ENCODE peak calls at places on chromosomes 7 and 10, in nine cellular contexts. Z is nephron progenitor cell; P is putamen; U is ELR; A is tibial nerve; G is epithelial cell of esophagus; R is activated T-helper 1 cell treated with Interleukin-2 at 50 U/mL for 16 hours; F is ELF-1; L is stimulated activated CD4-positive, alpha-beta T cell treated with anti-CD3 and anti-CD28 coated beads, Interleukin-2, amount 100 ng/mL, for 48 hours. C is an unnamed sample.

GRCh38 chr10:68560201-68560915 is at the start of gene TET1:
- DNase-seq in Z (peak; percentile 87), P (no peak), U (peak; percentile 65), A (peak; percentile 45), G (peak; percentile 11), R (no peak), F (peak; percentile 94), L (no peak), C (peak; percentile 11)

GRCh38 chr10:50625663-50626062 is 1.9 kb upstream of the SGMS1 start:
- DNase-seq in Z (no peak), P (peak; percentile 35), U (peak; percentile 22), A (no peak), G (no peak), R (no peak), F (peak; percentile 60), L (no peak), C (no peak)

GRCh38 chr10:52956861-52957260 is 184.3 kb upstream of the MBL2 start:
- DNase-seq in Z (no peak), P (no peak), U (peak; percentile 7), A (no peak), G (peak; percentile 16), R (no peak), F (no peak), L (no peak), C (no peak)

GRCh38 chr10:125886914-125887512 is 5.9 kb upstream of the DHX32 start:
- DNase-seq in Z (no peak), P (no peak), U (peak; percentile 31), A (no peak), G (peak; percentile 78), R (no peak), F (no peak), L (no peak), C (no peak)

GRCh38 chr7:26891400-26892355 is 27.3 kb upstream of the SKAP2 start:
- DNase-seq in Z (no peak), P (no peak), U (peak; percentile 79), A (no peak), G (peak; percentile 38), R (no peak), F (no peak), L (no peak), C (no peak)

GRCh38 chr10:21985541-21985940 is 18.0 kb downstream of the DNAJC1 start:
- DNase-seq in Z (no peak), P (no peak), U (no peak), A (no peak), G (no peak), R (no peak), F (no peak), L (no peak), C (no peak)

GRCh38 chr7:155992538-155992937 is 180.3 kb upstream of the SHH start:
- DNase-seq in Z (no peak), P (no peak), U (no peak), A (no peak), G (no peak), R (no peak), F (no peak), L (no peak), C (no peak)

GRCh38 chr7:27108390-27109127 is 6.1 kb upstream of the HOXA2 start:
- DNase-seq in Z (peak; percentile 78), P (no peak), U (no peak), A (no peak), G (no peak), R (no peak), F (peak; percentile 87), L (no peak), C (no peak)

GRCh38 chr7:131629203-131629871 is 72.9 kb upstream of the PODXL start:
- DNase-seq in Z (no peak), P (no peak), U (peak; percentile 92), A (no peak), G (peak; percentile 54), R (no peak), F (no peak), L (no peak), C (no peak)